ENCODE peak calls at places on chromosomes 2 and 18, in nine cellular contexts. Q, A, D, M, X, K, C, S and Y are unnamed samples.

GRCh38 chr2:172995323-172996244 is 80.1 kb upstream of the MAP3K20 start:
- DNase-seq in X (no peak), S (no peak), D (no peak), Q (no peak), C (no peak), A (peak; percentile 54), K (no peak), M (no peak), Y (no peak)

GRCh38 chr2:188976545-188977268 is 2.5 kb downstream of the COL3A1 start:
- DNase-seq in Q (no peak), X (no peak), K (no peak), S (no peak), D (no peak), C (no peak), A (no peak), M (no peak), Y (peak; percentile 3)

GRCh38 chr18:70321616-70322015 is 32.8 kb downstream of the SOCS6 start:
- DNase-seq in D (no peak), M (no peak), A (no peak), Q (no peak), S (no peak), C (no peak), K (no peak), X (no peak), Y (peak; percentile 6)

GRCh38 chr2:172947461-172947860 is 128.2 kb upstream of the MAP3K20 start:
- DNase-seq in Q (no peak), X (no peak), D (no peak), A (no peak), S (no peak), M (no peak), K (no peak), C (no peak), Y (no peak)

GRCh38 chr2:144681389-144681788 is 161.5 kb upstream of the ZEB2 start:
- DNase-seq in K (no peak), D (no peak), C (no peak), S (no peak), M (no peak), Q (no peak), X (no peak), A (no peak), Y (no peak)

GRCh38 chr2:23711979-23712755 is 214.8 kb downstream of the ATAD2B start:
- DNase-seq in S (no peak), M (no peak), A (peak; percentile 57), C (no peak), D (no peak), Q (no peak), K (peak; percentile 30), X (no peak), Y (no peak)

GRCh38 chr2:112705576-112705975 is 15.2 kb upstream of the NT5DC4 start:
- DNase-seq in K (no peak), D (no peak), A (no peak), Q (no peak), X (no peak), M (no peak), S (no peak), C (no peak), Y (no peak)

GRCh38 chr2:28821295-28821958 is 10.8 kb downstream of the SPDYA start:
- DNase-seq in A (peak; percentile 56), K (peak; percentile 69), D (peak; percentile 45), M (peak; percentile 35), X (peak; percentile 18), C (peak; percentile 45), S (peak; percentile 60), Q (peak; percentile 38), Y (peak; percentile 80)

GRCh38 chr2:109028280-109028679 is 39.3 kb upstream of the EDAR start:
- DNase-seq in D (no peak), K (no peak), X (no peak), A (no peak), C (no peak), M (no peak), S (no peak), Q (no peak), Y (no peak)

GRCh38 chr2:179861027-179861776 is at the start of gene ZNF385B:
- DNase-seq in A (peak; percentile 69), M (no peak), C (peak; percentile 73), K (peak; percentile 44), X (no peak), Q (no peak), S (no peak), D (no peak), Y (peak; percentile 22)

GRCh38 chr2:192162392-192163042 is 32.2 kb downstream of the TMEFF2 start:
- DNase-seq in M (peak; percentile 56), D (peak; percentile 54), X (peak; percentile 18), K (peak; percentile 84), A (peak; percentile 80), C (peak; percentile 46), Q (peak; percentile 51), S (peak; percentile 69), Y (peak; percentile 2)

GRCh38 chr18:58242978-58243377 is 199.0 kb downstream of the NEDD4L start:
- DNase-seq in K (no peak), D (no peak), Q (no peak), X (no peak), M (no peak), C (no peak), A (no peak), S (no peak), Y (no peak)

GRCh38 chr2:158464426-158465281 is 7.9 kb downstream of the PKP4 start:
- DNase-seq in Q (no peak), M (no peak), C (peak; percentile 28), K (no peak), D (no peak), X (no peak), S (no peak), A (no peak), Y (peak; percentile 30)

GRCh38 chr2:56754066-56754615 is 570.4 kb downstream of the CCDC85A start:
- DNase-seq in K (no peak), Q (no peak), M (no peak), D (no peak), A (no peak), X (no peak), C (no peak), S (no peak), Y (no peak)

GRCh38 chr18:57433492-57434176 is 1.5 kb upstream of the ONECUT2 start:
- DNase-seq in X (no peak), S (no peak), M (no peak), C (no peak), A (no peak), K (no peak), Q (no peak), D (no peak), Y (peak; percentile 13)

GRCh38 chr18:8049147-8049546 is 482.0 kb downstream of the PTPRM start:
- DNase-seq in C (no peak), D (no peak), Q (no peak), M (no peak), K (no peak), S (no peak), A (no peak), X (no peak), Y (no peak)

GRCh38 chr2:105872142-105872728 is 127.5 kb downstream of the NCK2 start:
- DNase-seq in A (no peak), X (no peak), C (no peak), D (no peak), K (no peak), Q (no peak), M (no peak), S (no peak), Y (no peak)

GRCh38 chr2:137873860-137874259 is 90.4 kb upstream of the HNMT start:
- DNase-seq in A (no peak), D (no peak), K (no peak), X (no peak), M (no peak), Q (no peak), C (no peak), S (no peak), Y (peak; percentile 4)

GRCh38 chr2:144663217-144663616 is 143.3 kb upstream of the ZEB2 start:
- DNase-seq in Q (no peak), X (no peak), M (no peak), K (no peak), C (no peak), D (no peak), A (no peak), S (no peak), Y (no peak)

GRCh38 chr18:48859311-48860275 is 91.2 kb downstream of the SMAD7 start:
- DNase-seq in X (no peak), A (peak; percentile 23), Q (no peak), D (no peak), M (no peak), C (no peak), S (no peak), K (peak; percentile 84), Y (no peak)

GRCh38 chr18:6207119-6207518 is 207.6 kb downstream of the L3MBTL4 start:
- DNase-seq in D (no peak), C (no peak), K (no peak), S (no peak), X (no peak), Q (no peak), M (no peak), A (no peak), Y (peak; percentile 65)